ENCODE peak calls at places on chromosomes 7 and 10, in nine cellular contexts. One of them, this sample, is unnamed.
A peak's percentile ranks its signal among the peaks of the same experiment; 100 is the strongest.

GRCh38 chr7:123828805-123829204 is 16.2 kb upstream of the HYAL4 start:
- DNase-seq in Caco-2: no peak
- DNase-seq in cardiac muscle cell: no peak
- DNase-seq in fibroblast of lung: no peak
- DNase-seq in GM12878: no peak
- DNase-seq in MM.1S: no peak
- DNase-seq in Panc1: no peak
- DNase-seq in stomach: no peak
- DNase-seq in suprapubic skin: no peak
- DNase-seq in this sample: no peak

GRCh38 chr7:2109251-2109935 is 123.4 kb downstream of the MAD1L1 start:
- DNase-seq in Caco-2: no peak
- DNase-seq in cardiac muscle cell: no peak
- DNase-seq in fibroblast of lung: peak; percentile 46
- DNase-seq in GM12878: no peak
- DNase-seq in MM.1S: no peak
- DNase-seq in Panc1: no peak
- DNase-seq in stomach: no peak
- DNase-seq in suprapubic skin: no peak
- DNase-seq in this sample: no peak

GRCh38 chr10:759898-760477 is 70.5 kb upstream of the DIP2C start:
- DNase-seq in Caco-2: no peak
- DNase-seq in cardiac muscle cell: no peak
- DNase-seq in fibroblast of lung: no peak
- DNase-seq in GM12878: no peak
- DNase-seq in MM.1S: peak; percentile 42
- DNase-seq in Panc1: no peak
- DNase-seq in stomach: no peak
- DNase-seq in suprapubic skin: no peak
- DNase-seq in this sample: no peak

GRCh38 chr7:31811650-31812461 is 124.8 kb downstream of the PPP1R17 start:
- DNase-seq in Caco-2: no peak
- DNase-seq in cardiac muscle cell: peak; percentile 20
- DNase-seq in fibroblast of lung: peak; percentile 50
- DNase-seq in GM12878: peak; percentile 58
- DNase-seq in MM.1S: no peak
- DNase-seq in Panc1: no peak
- DNase-seq in stomach: no peak
- DNase-seq in suprapubic skin: no peak
- DNase-seq in this sample: peak; percentile 46

GRCh38 chr10:79182763-79183467 is 114.1 kb downstream of the ZMIZ1 start:
- DNase-seq in Caco-2: no peak
- DNase-seq in cardiac muscle cell: no peak
- DNase-seq in fibroblast of lung: no peak
- DNase-seq in GM12878: no peak
- DNase-seq in MM.1S: no peak
- DNase-seq in Panc1: no peak
- DNase-seq in stomach: peak; percentile 60
- DNase-seq in suprapubic skin: no peak
- DNase-seq in this sample: no peak

GRCh38 chr10:62052276-62052675 is 150.8 kb downstream of the ARID5B start:
- DNase-seq in Caco-2: no peak
- DNase-seq in cardiac muscle cell: no peak
- DNase-seq in fibroblast of lung: no peak
- DNase-seq in GM12878: no peak
- DNase-seq in MM.1S: no peak
- DNase-seq in Panc1: no peak
- DNase-seq in stomach: no peak
- DNase-seq in suprapubic skin: no peak
- DNase-seq in this sample: no peak

GRCh38 chr10:128035557-128035973 is 90.7 kb downstream of the MKI67 start:
- DNase-seq in Caco-2: peak; percentile 64
- DNase-seq in cardiac muscle cell: peak; percentile 44
- DNase-seq in fibroblast of lung: peak; percentile 21
- DNase-seq in GM12878: no peak
- DNase-seq in MM.1S: peak; percentile 36
- DNase-seq in Panc1: peak; percentile 30
- DNase-seq in stomach: peak; percentile 64
- DNase-seq in suprapubic skin: no peak
- DNase-seq in this sample: no peak

GRCh38 chr10:79381804-79382221 is 34.5 kb downstream of the PPIF start:
- DNase-seq in Caco-2: no peak
- DNase-seq in cardiac muscle cell: peak; percentile 89
- DNase-seq in fibroblast of lung: peak; percentile 82
- DNase-seq in GM12878: no peak
- DNase-seq in MM.1S: no peak
- DNase-seq in Panc1: no peak
- DNase-seq in stomach: peak; percentile 40
- DNase-seq in suprapubic skin: peak; percentile 85
- DNase-seq in this sample: no peak

GRCh38 chr10:42868530-42868929 is 85.9 kb downstream of the BMS1 start:
- DNase-seq in Caco-2: no peak
- DNase-seq in cardiac muscle cell: no peak
- DNase-seq in fibroblast of lung: no peak
- DNase-seq in GM12878: no peak
- DNase-seq in MM.1S: no peak
- DNase-seq in Panc1: no peak
- DNase-seq in stomach: no peak
- DNase-seq in suprapubic skin: no peak
- DNase-seq in this sample: no peak

GRCh38 chr10:42864575-42864974 is 82.0 kb downstream of the BMS1 start:
- DNase-seq in Caco-2: peak; percentile 45
- DNase-seq in cardiac muscle cell: peak; percentile 13
- DNase-seq in fibroblast of lung: peak; percentile 7
- DNase-seq in GM12878: no peak
- DNase-seq in MM.1S: no peak
- DNase-seq in Panc1: no peak
- DNase-seq in stomach: no peak
- DNase-seq in suprapubic skin: no peak
- DNase-seq in this sample: no peak

GRCh38 chr10:42867571-42867970 is 85.0 kb downstream of the BMS1 start:
- DNase-seq in Caco-2: no peak
- DNase-seq in cardiac muscle cell: no peak
- DNase-seq in fibroblast of lung: no peak
- DNase-seq in GM12878: no peak
- DNase-seq in MM.1S: no peak
- DNase-seq in Panc1: no peak
- DNase-seq in stomach: no peak
- DNase-seq in suprapubic skin: no peak
- DNase-seq in this sample: no peak

GRCh38 chr10:42865716-42866114 is 83.1 kb downstream of the BMS1 start:
- DNase-seq in Caco-2: no peak
- DNase-seq in cardiac muscle cell: no peak
- DNase-seq in fibroblast of lung: no peak
- DNase-seq in GM12878: no peak
- DNase-seq in MM.1S: no peak
- DNase-seq in Panc1: no peak
- DNase-seq in stomach: no peak
- DNase-seq in suprapubic skin: peak; percentile 54
- DNase-seq in this sample: no peak

DNA sequence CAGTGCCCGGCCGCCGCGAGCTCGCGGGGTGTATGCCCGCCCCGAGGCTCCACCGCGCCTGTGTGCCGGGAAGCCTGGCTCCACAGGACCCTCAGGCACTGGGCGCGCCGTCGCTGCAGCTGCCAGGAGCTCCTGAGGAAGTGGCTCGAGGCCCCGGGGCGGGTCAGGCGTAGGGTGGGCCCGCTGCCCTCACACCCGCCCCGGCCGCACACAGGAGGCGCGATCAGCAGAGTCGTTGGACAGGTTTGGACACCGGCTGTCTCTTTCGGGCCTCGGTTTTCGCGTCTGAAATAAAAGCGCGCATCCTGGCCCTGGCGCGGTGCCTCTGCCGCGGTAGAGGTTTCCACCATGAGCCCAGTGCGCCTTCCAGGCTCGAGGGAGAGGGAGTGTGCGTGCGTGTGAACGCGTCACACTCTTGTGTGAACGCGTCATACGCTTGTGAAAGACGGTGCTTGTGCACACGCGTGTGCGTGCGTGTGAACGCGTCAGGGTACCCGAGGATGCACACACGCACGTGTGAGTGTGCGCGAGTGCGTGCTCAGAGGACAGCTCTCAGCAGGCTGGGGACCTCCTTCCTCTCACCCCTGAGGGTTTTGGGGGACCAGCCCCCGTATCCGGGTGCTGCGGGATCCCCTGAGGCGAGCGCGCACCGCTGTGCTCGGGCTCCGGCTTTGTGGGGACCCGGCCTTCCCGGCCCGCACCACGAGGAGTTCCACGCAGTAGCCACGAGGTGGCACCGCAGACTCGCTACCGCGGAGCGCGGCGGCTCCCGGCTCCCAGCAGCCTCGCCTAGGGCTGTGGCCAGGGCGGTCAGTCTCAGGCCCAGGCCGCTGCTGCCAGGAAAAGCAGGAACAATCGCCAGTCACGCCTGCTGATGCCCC is 83.8 kb downstream of the BMS1 start:
- DNase-seq in Caco-2: peak; percentile 85
- DNase-seq in cardiac muscle cell: peak; percentile 82
- DNase-seq in fibroblast of lung: peak; percentile 67
- DNase-seq in GM12878: no peak
- DNase-seq in MM.1S: peak; percentile 10
- DNase-seq in Panc1: no peak
- DNase-seq in stomach: peak; percentile 82
- DNase-seq in suprapubic skin: peak; percentile 87
- DNase-seq in this sample: peak; percentile 35
- H3K4me3 ChIP-seq in Caco-2: peak overlapping the region; percentile 16
- H3K4me3 ChIP-seq in cardiac muscle cell: no peak overlapping the region
- H3K4me3 ChIP-seq in fibroblast of lung: peak overlapping the region; percentile 37
- H3K4me3 ChIP-seq in GM12878: no peak overlapping the region
- H3K4me3 ChIP-seq in MM.1S: peak overlapping the region; percentile 33
- H3K4me3 ChIP-seq in Panc1: peak overlapping the region; percentile 21
- H3K4me3 ChIP-seq in stomach: peak overlapping the region; percentile 18
- H3K4me3 ChIP-seq in suprapubic skin: peak overlapping the region; percentile 39
- H3K4me3 ChIP-seq in this sample: no peak overlapping the region

GRCh38 chr10:125983161-125983560 is 86.8 kb downstream of the FANK1 start:
- DNase-seq in Caco-2: no peak
- DNase-seq in cardiac muscle cell: no peak
- DNase-seq in fibroblast of lung: no peak
- DNase-seq in GM12878: no peak
- DNase-seq in MM.1S: no peak
- DNase-seq in Panc1: no peak
- DNase-seq in stomach: no peak
- DNase-seq in suprapubic skin: no peak
- DNase-seq in this sample: no peak

GRCh38 chr10:125982256-125982948 is 86.0 kb downstream of the FANK1 start:
- DNase-seq in Caco-2: peak; percentile 49
- DNase-seq in cardiac muscle cell: peak; percentile 76
- DNase-seq in fibroblast of lung: peak; percentile 79
- DNase-seq in GM12878: peak; percentile 35
- DNase-seq in MM.1S: peak; percentile 59
- DNase-seq in Panc1: peak; percentile 64
- DNase-seq in stomach: no peak
- DNase-seq in suprapubic skin: no peak
- DNase-seq in this sample: peak; percentile 26

GRCh38 chr10:125980521-125980920 is 84.2 kb downstream of the FANK1 start:
- DNase-seq in Caco-2: no peak
- DNase-seq in cardiac muscle cell: no peak
- DNase-seq in fibroblast of lung: no peak
- DNase-seq in GM12878: no peak
- DNase-seq in MM.1S: no peak
- DNase-seq in Panc1: no peak
- DNase-seq in stomach: no peak
- DNase-seq in suprapubic skin: no peak
- DNase-seq in this sample: no peak

GRCh38 chr10:125979976-125980375 is 83.6 kb downstream of the FANK1 start:
- DNase-seq in Caco-2: no peak
- DNase-seq in cardiac muscle cell: no peak
- DNase-seq in fibroblast of lung: no peak
- DNase-seq in GM12878: no peak
- DNase-seq in MM.1S: no peak
- DNase-seq in Panc1: no peak
- DNase-seq in stomach: no peak
- DNase-seq in suprapubic skin: no peak
- DNase-seq in this sample: no peak

DNA sequence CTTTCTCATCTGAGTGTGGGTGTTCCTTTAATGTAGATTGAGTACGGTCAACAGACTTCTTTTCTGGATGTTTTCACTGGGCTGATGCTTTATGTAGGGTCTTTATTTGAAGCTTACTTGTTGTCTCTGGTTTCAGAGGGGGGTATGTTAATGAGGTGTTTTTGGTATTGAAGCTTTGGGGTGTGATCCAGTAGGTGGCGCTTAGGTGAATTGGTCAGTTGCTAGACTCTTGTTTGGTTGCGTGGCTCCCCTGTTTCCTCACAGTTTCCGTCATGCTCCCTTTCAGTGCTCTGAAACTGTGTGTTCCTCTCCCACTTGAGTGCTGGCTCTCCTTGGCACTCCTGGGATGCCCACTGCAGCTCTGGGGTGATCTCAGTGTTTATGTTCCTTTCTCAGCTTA is 80.8 kb downstream of the FANK1 start:
- DNase-seq in Caco-2: no peak
- DNase-seq in cardiac muscle cell: no peak
- DNase-seq in fibroblast of lung: no peak
- DNase-seq in GM12878: no peak
- DNase-seq in MM.1S: no peak
- DNase-seq in Panc1: no peak
- DNase-seq in stomach: no peak
- DNase-seq in suprapubic skin: no peak
- DNase-seq in this sample: no peak
- TF ChIP-seq CTCF in Caco-2: no peak
- TF ChIP-seq CTCF in cardiac muscle cell: no peak
- TF ChIP-seq CTCF in fibroblast of lung: no peak
- TF ChIP-seq CTCF in GM12878: peak; percentile 35
- TF ChIP-seq CTCF in MM.1S: no peak
- TF ChIP-seq CTCF in Panc1: peak; percentile 67
- TF ChIP-seq CTCF in stomach: no peak
- TF ChIP-seq CTCF in suprapubic skin: no peak
- TF ChIP-seq CTCF in this sample: peak; percentile 62

DNA sequence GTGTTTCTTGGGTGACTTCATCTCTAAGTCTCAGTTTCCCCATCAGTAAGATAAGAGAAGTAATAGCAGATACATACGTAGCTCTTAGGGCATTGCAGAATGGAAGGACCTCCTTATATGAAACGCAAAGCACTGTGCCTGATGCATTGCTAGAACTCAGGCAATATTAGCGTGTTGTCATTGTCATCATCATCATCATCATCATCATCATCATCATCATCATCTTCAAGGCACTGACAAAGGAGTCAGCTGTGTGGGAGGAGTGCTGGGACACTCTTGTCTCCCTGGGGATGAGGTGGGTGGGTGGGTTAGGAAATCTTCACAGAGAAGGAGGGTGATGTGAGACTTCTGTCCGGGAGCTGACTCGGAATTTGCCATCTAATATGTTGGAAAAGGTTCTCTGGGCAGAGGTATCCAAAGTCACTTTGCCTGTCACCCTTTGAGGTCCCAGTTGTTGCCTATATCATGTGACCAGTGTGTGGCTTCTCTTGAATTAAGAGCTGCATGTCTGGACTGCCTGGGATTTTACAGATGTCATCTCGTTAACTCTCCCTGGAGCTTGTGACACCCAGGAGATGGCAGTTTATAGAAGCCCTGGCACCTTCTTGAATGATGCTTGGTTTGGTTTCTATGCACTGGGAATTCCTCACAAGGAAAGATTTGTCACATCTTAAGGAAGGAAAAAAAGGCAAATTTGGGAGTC is 7.0 kb downstream of the HTRA1 start:
- DNase-seq in Caco-2: no peak
- DNase-seq in cardiac muscle cell: no peak
- DNase-seq in fibroblast of lung: no peak
- DNase-seq in GM12878: no peak
- DNase-seq in MM.1S: no peak
- DNase-seq in Panc1: no peak
- DNase-seq in stomach: no peak
- DNase-seq in suprapubic skin: no peak
- DNase-seq in this sample: no peak
- H3K4me3 ChIP-seq in Caco-2: no peak overlapping the region
- H3K4me3 ChIP-seq in cardiac muscle cell: no peak overlapping the region
- H3K4me3 ChIP-seq in fibroblast of lung: no peak overlapping the region
- H3K4me3 ChIP-seq in GM12878: no peak overlapping the region
- H3K4me3 ChIP-seq in MM.1S: no peak overlapping the region
- H3K4me3 ChIP-seq in Panc1: no peak overlapping the region
- H3K4me3 ChIP-seq in stomach: no peak overlapping the region
- H3K4me3 ChIP-seq in suprapubic skin: no peak overlapping the region
- H3K4me3 ChIP-seq in this sample: no peak overlapping the region

DNA sequence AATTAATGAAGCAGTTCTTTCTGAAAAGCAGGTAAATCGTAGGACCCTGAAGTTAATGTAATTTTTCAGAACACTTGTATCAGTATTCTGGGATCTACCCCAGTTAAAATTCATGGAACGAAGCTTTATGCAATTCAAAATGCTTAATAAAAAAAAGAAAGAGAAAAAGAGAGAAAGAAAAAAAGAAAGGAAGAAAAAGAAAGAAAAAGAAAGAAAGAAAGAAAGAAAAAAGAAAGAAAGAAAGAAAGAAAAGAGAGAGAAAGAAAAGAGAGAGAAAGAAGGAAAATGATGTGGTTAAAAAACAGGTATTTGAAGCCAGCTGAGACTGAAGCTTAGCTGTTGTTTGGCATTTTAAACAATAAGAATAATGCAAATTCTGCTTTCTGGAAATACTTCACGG is 427.4 kb upstream of the AKR1E2 start:
- DNase-seq in Caco-2: no peak
- DNase-seq in cardiac muscle cell: no peak
- DNase-seq in fibroblast of lung: no peak
- DNase-seq in GM12878: no peak
- DNase-seq in MM.1S: no peak
- DNase-seq in Panc1: no peak
- DNase-seq in stomach: no peak
- DNase-seq in suprapubic skin: no peak
- DNase-seq in this sample: no peak
- TF ChIP-seq CTCF in Caco-2: no peak
- TF ChIP-seq CTCF in cardiac muscle cell: no peak
- TF ChIP-seq CTCF in fibroblast of lung: no peak
- TF ChIP-seq CTCF in GM12878: no peak
- TF ChIP-seq CTCF in MM.1S: no peak
- TF ChIP-seq CTCF in Panc1: no peak
- TF ChIP-seq CTCF in stomach: no peak
- TF ChIP-seq CTCF in suprapubic skin: no peak
- TF ChIP-seq CTCF in this sample: no peak